ENCODE peak calls at places on chromosomes 2 and 18, in four cellular contexts. Z, H, W and J are unnamed samples.

GRCh38 chr2:20157606-20157970 is 67.3 kb downstream of the SDC1 start:
- DNase-seq in Z (no peak), H (peak; percentile 21), W (no peak), J (no peak)

GRCh38 chr2:140154711-140155110 is 1374.5 kb upstream of the NXPH2 start:
- DNase-seq in Z (no peak), H (no peak), W (no peak), J (no peak)

GRCh38 chr18:76699923-76700322 is 122.4 kb upstream of the ZNF236 start:
- DNase-seq in Z (no peak), H (no peak), W (no peak), J (no peak)

GRCh38 chr2:241873081-241873802 is 3.7 kb downstream of the RTP5 start:
- DNase-seq in Z (no peak), H (no peak), W (no peak), J (no peak)

GRCh38 chr2:153235516-153235915 is 243.0 kb downstream of the RPRM start:
- DNase-seq in Z (no peak), H (no peak), W (no peak), J (no peak)

GRCh38 chr2:84956334-84957297 is 14.3 kb upstream of the KCMF1 start:
- DNase-seq in Z (no peak), H (no peak), W (no peak), J (no peak)

GRCh38 chr2:182618672-182619079 is 97.4 kb upstream of the DNAJC10 start:
- DNase-seq in Z (no peak), H (peak; percentile 50), W (no peak), J (no peak)

GRCh38 chr2:228731517-228731916 is 539.6 kb downstream of the PID1 start:
- DNase-seq in Z (no peak), H (peak; percentile 82), W (no peak), J (no peak)

GRCh38 chr2:231764124-231764523 is 17.0 kb downstream of the PDE6D start:
- DNase-seq in Z (no peak), H (no peak), W (no peak), J (no peak)

GRCh38 chr2:61238221-61238620 is 76.2 kb downstream of the C2orf74 start:
- DNase-seq in Z (no peak), H (no peak), W (no peak), J (no peak)

GRCh38 chr2:129733041-129733440 is 246.4 kb upstream of the RAB6C start:
- DNase-seq in Z (no peak), H (no peak), W (no peak), J (no peak)

GRCh38 chr2:119252186-119253113 is 28.8 kb downstream of the STEAP3 start:
- DNase-seq in Z (no peak), H (peak; percentile 97), W (no peak), J (no peak)

GRCh38 chr2:23260621-23261020 is 124.4 kb upstream of the KLHL29 start:
- DNase-seq in Z (no peak), H (no peak), W (no peak), J (no peak)

GRCh38 chr2:158337018-158337417 is 119.5 kb downstream of the CCDC148 start:
- DNase-seq in Z (no peak), H (no peak), W (no peak), J (no peak)

GRCh38 chr18:7561907-7562460 is 5.1 kb upstream of the PTPRM start:
- DNase-seq in Z (no peak), H (no peak), W (no peak), J (no peak)

GRCh38 chr2:174339971-174340399 is 5.2 kb downstream of the SP9 start:
- DNase-seq in Z (no peak), H (no peak), W (no peak), J (no peak)

GRCh38 chr18:22483407-22483806 is 65.7 kb upstream of the CTAGE1 start:
- DNase-seq in Z (no peak), H (no peak), W (no peak), J (no peak)

GRCh38 chr18:75407468-75408437 is 19.8 kb downstream of the SMIM21 start:
- DNase-seq in Z (no peak), H (peak; percentile 27), W (no peak), J (no peak)

GRCh38 chr2:71070294-71071025 is 2.0 kb downstream of the NAGK start:
- DNase-seq in Z (no peak), H (peak; percentile 34), W (no peak), J (no peak)

GRCh38 chr2:103810875-103811274 is 1043.0 kb upstream of the POU3F3 start:
- DNase-seq in Z (no peak), H (no peak), W (no peak), J (no peak)

GRCh38 chr2:220068877-220069276 is 441.4 kb downstream of the SLC4A3 start:
- DNase-seq in Z (no peak), H (no peak), W (no peak), J (no peak)

GRCh38 chr2:204900487-204900886 is 355.2 kb downstream of the PARD3B start:
- DNase-seq in Z (no peak), H (no peak), W (no peak), J (no peak)

GRCh38 chr2:95728878-95729511 is 137.2 kb downstream of the TRIM43 start:
- DNase-seq in Z (no peak), H (peak; percentile 82), W (no peak), J (no peak)

GRCh38 chr18:77711096-77711495 is 461.4 kb downstream of the GALR1 start:
- DNase-seq in Z (no peak), H (no peak), W (no peak), J (no peak)

GRCh38 chr2:70360661-70361316 is 58.9 kb upstream of the FAM136A start:
- DNase-seq in Z (no peak), H (no peak), W (no peak), J (no peak)

GRCh38 chr2:148530350-148530749 is 114.2 kb upstream of the EPC2 start:
- DNase-seq in Z (no peak), H (no peak), W (no peak), J (no peak)

GRCh38 chr2:203453858-203454451 is 81.1 kb downstream of the RAPH1 start:
- DNase-seq in Z (no peak), H (peak; percentile 68), W (no peak), J (no peak)

GRCh38 chr2:54570925-54571694 is 115.0 kb downstream of the SPTBN1 start:
- DNase-seq in Z (peak; percentile 59), H (peak; percentile 48), W (peak; percentile 47), J (peak; percentile 46)

GRCh38 chr2:151102196-151102692 is 159.4 kb downstream of the RBM43 start:
- DNase-seq in Z (no peak), H (no peak), W (no peak), J (no peak)

GRCh38 chr2:221289389-221289788 is 282.7 kb downstream of the EPHA4 start:
- DNase-seq in Z (no peak), H (no peak), W (no peak), J (no peak)

GRCh38 chr18:32349728-32350395 is 120.8 kb downstream of the GAREM1 start:
- DNase-seq in Z (no peak), H (peak; percentile 72), W (no peak), J (no peak)

GRCh38 chr2:129366263-129366662 is 613.2 kb upstream of the RAB6C start:
- DNase-seq in Z (no peak), H (no peak), W (no peak), J (no peak)

GRCh38 chr2:38539086-38539485 is 63.6 kb downstream of the HNRNPLL start:
- DNase-seq in Z (no peak), H (no peak), W (no peak), J (no peak)

GRCh38 chr2:195756218-195756941 is 99.4 kb downstream of the SLC39A10 start:
- DNase-seq in Z (no peak), H (no peak), W (no peak), J (no peak)

GRCh38 chr2:240284503-240285259 is 144.2 kb upstream of the OTOS start:
- DNase-seq in Z (no peak), H (no peak), W (no peak), J (no peak)

GRCh38 chr2:121362776-121363175 is 77.8 kb upstream of the TFCP2L1 start:
- DNase-seq in Z (no peak), H (no peak), W (no peak), J (no peak)